ENCODE peak calls at places on chromosome 21, in four cellular contexts. T is right lobe of liver; Y is naive thymus-derived CD4-positive, alpha-beta T cell; D is CD4-positive, alpha-beta T cell. S is an unnamed sample.

GRCh38 chr21:14995695-14996490 is 68.9 kb downstream of the NRIP1 start:
- DNase-seq in Y (no peak), D (no peak), T (no peak), S (no peak)

GRCh38 chr21:38984568-38984967 is 178.8 kb downstream of the ETS2 start:
- DNase-seq in T (no peak), D (no peak), Y (no peak), S (no peak)

GRCh38 chr21:25881524-25882376 is 147.0 kb downstream of the GABPA start:
- DNase-seq in Y (peak), D (peak), T (peak), S (no peak)

GRCh38 chr21:24856326-24856725 is 751.0 kb downstream of the MRPL39 start:
- DNase-seq in Y (no peak), T (no peak), D (no peak), S (no peak)

GRCh38 chr21:25566645-25567044 is 40.6 kb downstream of the MRPL39 start:
- DNase-seq in Y (no peak), D (no peak), T (no peak), S (no peak)

GRCh38 chr21:40173833-40174232 is 306.6 kb downstream of the PCP4 start:
- DNase-seq in Y (no peak), D (no peak), T (no peak), S (no peak)

GRCh38 chr21:17472592-17473271 is 40.1 kb upstream of the CXADR start:
- DNase-seq in Y (no peak), T (peak), D (no peak), S (no peak)

GRCh38 chr21:24045775-24046215 is 1561.5 kb downstream of the MRPL39 start:
- DNase-seq in T (peak), Y (no peak), D (no peak), S (peak)

GRCh38 chr21:31524140-31524539 is 135.4 kb upstream of the SOD1 start:
- DNase-seq in Y (no peak), T (no peak), D (no peak), S (no peak)

GRCh38 chr21:38533887-38534286 is 35.6 kb upstream of the ERG start:
- DNase-seq in T (no peak), D (no peak), Y (no peak), S (no peak)

GRCh38 chr21:43658769-43659135 is 536 bp downstream of the HSF2BP start:
- DNase-seq in D (no peak), T (no peak), Y (no peak), S (no peak)

GRCh38 chr21:32554832-32555436 is 30.4 kb downstream of the TCP10L start:
- DNase-seq in D (no peak), T (no peak), Y (no peak), S (no peak)

GRCh38 chr21:32819702-32820101 is 48.1 kb upstream of the PAXBP1 start:
- DNase-seq in Y (no peak), D (no peak), T (no peak), S (no peak)

GRCh38 chr21:17539323-17539722 is 26.5 kb downstream of the CXADR start:
- DNase-seq in T (no peak), D (no peak), Y (no peak), S (no peak)

GRCh38 chr21:38806153-38806941 is 618 bp downstream of the ETS2 start:
- DNase-seq in Y (peak), D (no peak), T (peak), S (no peak)

GRCh38 chr21:43803558-43804300 is 14.4 kb downstream of the RRP1 start:
- DNase-seq in D (no peak), Y (no peak), T (no peak), S (no peak)

GRCh38 chr21:15874610-15875009 is 144.8 kb downstream of the USP25 start:
- DNase-seq in D (no peak), T (no peak), Y (no peak), S (no peak)

GRCh38 chr21:32392299-32392879 is 423 bp downstream of the URB1 start:
- DNase-seq in T (no peak), D (no peak), Y (no peak), S (no peak)

GRCh38 chr21:21045538-21045937 is 47.3 kb downstream of the NCAM2 start:
- DNase-seq in D (no peak), Y (no peak), T (no peak), S (no peak)

GRCh38 chr21:14523234-14523633 is 22.9 kb downstream of the SAMSN1 start:
- DNase-seq in T (peak), D (no peak), Y (no peak), S (no peak)

GRCh38 chr21:31872452-31873274 is at the start of gene HUNK:
- DNase-seq in Y (no peak), T (peak), D (no peak), S (no peak)

GRCh38 chr21:43956667-43957030 is 55.5 kb upstream of the TRAPPC10 start:
- DNase-seq in T (peak), Y (no peak), D (no peak), S (no peak)

GRCh38 chr21:15439726-15440125 is 290.1 kb upstream of the USP25 start:
- DNase-seq in T (no peak), Y (no peak), D (no peak), S (no peak)

GRCh38 chr21:40047993-40048730 is 180.9 kb downstream of the PCP4 start:
- DNase-seq in T (no peak), Y (no peak), D (no peak), S (no peak)

GRCh38 chr21:17461582-17461981 is 51.3 kb upstream of the CXADR start:
- DNase-seq in D (no peak), T (no peak), Y (no peak), S (no peak)

GRCh38 chr21:29196664-29197052 is 66.2 kb downstream of the MAP3K7CL start:
- DNase-seq in Y (no peak), T (no peak), D (no peak), S (no peak)
- H3K27ac ChIP-seq in Y (no peak), T (peak), D (no peak), S (no peak)

GRCh38 chr21:45533731-45534571 is 8.3 kb downstream of the SLC19A1 start:
- DNase-seq in T (peak), Y (no peak), D (no peak), S (no peak)
- H3K27ac ChIP-seq in T (no peak), Y (peak), D (no peak), S (peak)

GRCh38 chr21:34939673-34940321 is 109.3 kb downstream of the RUNX1 start:
- DNase-seq in T (no peak), Y (no peak), D (no peak), S (no peak)

GRCh38 chr21:34936299-34936698 is 112.8 kb downstream of the RUNX1 start:
- DNase-seq in Y (peak), D (no peak), T (no peak), S (no peak)

GRCh38 chr21:34935868-34936267 is 113.2 kb downstream of the RUNX1 start:
- DNase-seq in T (no peak), Y (no peak), D (no peak), S (no peak)

GRCh38 chr21:34936874-34937563 is 112.1 kb downstream of the RUNX1 start:
- DNase-seq in D (no peak), T (no peak), Y (no peak), S (no peak)

DNA sequence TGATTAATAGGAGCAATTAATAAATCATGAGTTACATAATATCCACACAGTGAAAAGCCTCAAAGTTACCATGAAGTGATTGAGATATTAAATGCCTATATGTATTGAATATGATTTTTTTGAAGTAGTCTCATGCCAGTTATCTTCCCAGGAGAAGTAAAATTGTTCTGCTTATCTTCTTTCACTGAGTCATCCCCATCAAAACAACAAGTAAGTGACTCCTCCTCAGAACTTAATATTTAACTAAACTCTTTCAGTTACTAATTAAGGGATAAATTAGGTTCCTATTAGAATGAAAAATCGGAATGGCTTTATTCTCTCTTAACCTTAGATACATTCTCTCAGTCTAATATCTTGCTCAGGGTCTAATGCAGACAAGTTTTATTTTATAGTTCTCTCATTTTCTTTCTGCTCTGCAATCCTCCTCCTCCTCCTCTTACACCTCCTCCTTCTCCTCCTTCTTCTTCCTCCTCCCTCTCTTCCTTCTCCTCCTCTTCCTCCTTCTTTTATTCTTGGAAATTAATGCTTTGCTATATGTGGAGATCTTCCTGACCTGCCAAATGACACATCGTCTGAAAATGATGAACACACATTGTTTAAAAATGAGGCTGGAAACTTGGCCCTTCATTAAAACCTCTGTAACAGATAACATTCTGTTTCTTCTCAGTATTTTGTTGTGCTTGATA is 110.9 kb downstream of the RUNX1 start:
- DNase-seq in T (no peak), D (no peak), Y (no peak), S (no peak)
- H3K27ac ChIP-seq in T (no peak), D (no peak), Y (peak), S (no peak)

DNA sequence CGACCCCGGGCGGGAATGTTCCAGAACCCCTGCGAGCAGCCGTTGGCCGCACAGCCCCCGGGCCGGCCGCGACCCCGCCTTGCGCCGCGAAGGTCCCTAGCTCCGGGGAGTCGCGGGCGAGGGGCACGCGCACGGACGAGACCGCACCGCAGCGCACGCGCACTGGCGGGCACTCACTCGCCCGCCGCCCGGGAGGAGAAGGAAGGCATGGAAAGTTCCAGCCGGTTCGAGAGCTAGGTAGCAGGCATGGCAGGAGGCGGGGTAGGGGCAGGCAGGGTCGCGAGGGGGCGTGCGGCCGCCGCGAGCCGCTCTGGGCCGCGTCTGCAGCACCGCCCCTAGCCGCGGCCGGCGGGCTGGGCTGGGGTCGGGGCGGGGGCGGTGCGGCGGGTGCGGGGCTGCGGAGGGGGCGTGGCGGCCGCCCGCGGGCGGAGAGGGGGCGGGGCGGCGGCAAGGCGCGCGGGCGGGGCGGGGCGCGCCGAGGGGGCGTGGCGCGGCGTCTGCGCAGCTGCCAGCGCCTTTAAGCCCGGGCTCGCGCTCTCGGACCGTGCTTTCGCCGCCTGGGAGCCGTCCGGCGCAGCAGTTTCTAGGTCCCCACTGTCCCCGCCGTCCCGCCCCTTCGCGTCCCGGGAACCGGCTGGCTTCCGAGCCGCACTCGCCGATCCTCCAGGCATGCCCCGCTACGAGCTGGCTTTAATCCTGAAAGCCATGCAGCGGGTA is at the start of the genes MRPS6 and SLC5A3:
- DNase-seq in T (peak), Y (peak), D (peak), S (peak)
- H3K27ac ChIP-seq in T (peak), Y (peak), D (peak), S (peak)

DNA sequence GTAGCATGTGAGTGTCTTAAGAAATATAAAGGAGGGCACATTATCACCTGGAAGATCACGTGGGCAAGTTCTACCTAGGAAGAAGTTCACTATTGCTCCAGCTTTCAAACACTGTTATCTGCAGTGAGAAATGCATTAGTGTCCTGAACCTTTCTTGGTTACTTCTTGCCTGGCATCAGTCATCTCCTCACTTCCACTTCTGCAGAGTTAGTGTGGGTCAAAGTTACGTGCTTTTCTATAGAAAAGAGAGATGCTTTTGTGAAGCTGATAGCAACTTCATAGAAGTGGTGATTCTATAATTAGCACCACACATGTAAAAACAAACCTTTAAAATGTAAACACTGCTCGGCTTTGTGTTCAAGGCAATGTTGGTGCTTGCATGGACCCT is 57.2 kb downstream of the MRPS6 start:
- DNase-seq in T (no peak), Y (no peak), D (no peak), S (no peak)
- H3K27ac ChIP-seq in T (no peak), Y (peak), D (peak), S (no peak)

DNA sequence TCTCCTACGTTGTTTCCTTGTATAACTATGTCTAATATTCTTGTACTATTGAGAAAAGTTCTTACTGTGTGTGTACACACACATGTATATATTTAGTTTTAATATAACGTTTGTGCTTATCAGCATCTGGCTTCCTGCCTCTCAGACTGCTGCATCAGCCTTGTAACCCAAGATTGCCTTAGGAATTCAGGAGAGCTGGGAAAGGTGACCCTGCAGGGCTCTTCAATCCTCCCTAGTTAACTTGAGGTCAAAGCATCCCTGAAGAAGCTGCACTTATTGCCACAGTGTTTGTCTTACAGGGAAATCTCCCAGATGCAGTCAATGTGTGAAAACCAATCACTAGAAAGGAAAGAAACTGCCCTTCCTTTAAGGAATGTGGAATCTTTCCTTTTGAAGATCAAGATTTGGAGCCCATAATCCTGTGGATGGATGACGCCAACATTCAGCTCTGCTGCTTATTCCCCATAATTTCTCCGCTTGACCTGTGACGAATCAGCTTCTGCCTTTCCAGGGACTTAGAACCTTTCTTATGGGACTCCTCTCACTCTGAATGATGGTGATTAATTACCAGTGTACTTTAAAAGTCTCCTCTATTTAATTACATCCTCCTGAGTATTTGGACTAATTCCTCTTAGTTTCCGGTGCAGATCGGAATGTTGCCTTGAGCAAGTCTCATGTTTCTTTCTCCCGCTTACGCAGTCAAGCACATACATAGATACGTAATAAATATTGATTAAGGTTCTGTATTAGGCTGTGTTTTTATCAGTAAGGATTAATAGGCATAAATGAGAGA is 14.4 kb downstream of the ADAMTS5 start:
- DNase-seq in T (no peak), Y (no peak), D (no peak), S (no peak)
- H3K27ac ChIP-seq in T (no peak), Y (no peak), D (no peak), S (no peak)

DNA sequence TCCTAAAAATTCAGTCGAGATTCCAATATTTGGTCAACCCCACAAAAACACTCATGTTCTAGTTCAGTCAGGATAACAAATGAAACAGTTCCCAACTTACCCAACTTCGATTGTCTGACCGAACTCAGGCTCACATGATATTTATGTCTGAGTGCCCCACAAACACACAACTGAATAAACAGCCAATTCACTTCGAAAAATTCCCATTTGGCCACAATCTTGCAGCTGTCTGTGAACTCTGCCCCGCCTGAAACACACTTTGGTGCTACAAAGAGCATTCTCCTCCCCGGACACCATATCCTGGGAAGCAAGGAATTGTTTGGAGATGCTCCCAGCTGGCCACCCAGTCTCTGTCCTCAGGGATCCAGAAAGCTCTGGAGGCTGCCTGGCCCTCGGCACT is 52.9 kb upstream of the SIM2 start:
- DNase-seq in Y (no peak), T (no peak), D (no peak), S (no peak)
- H3K27ac ChIP-seq in Y (no peak), T (no peak), D (no peak), S (no peak)

GRCh38 chr21:45213392-45213791 is 74.3 kb downstream of the POFUT2 start:
- DNase-seq in Y (no peak), D (no peak), T (no peak), S (no peak)
- H3K27ac ChIP-seq in Y (no peak), D (no peak), T (no peak), S (no peak)

GRCh38 chr21:41634211-41634694 is 126.3 kb upstream of the TMPRSS2 start:
- DNase-seq in Y (no peak), T (no peak), D (no peak), S (no peak)
- H3K27ac ChIP-seq in Y (no peak), T (no peak), D (no peak), S (no peak)